ENCODE peak calls at places on chromosomes 2 and 18, in four cellular contexts. I is GM13977; K is cardiac fibroblast; J is CD4-positive, alpha-beta T cell. W is an unnamed sample.

GRCh38 chr18:69585696-69586095 is 185.0 kb downstream of the DOK6 start:
- DNase-seq in I (no peak), K (no peak), J (no peak), W (no peak)

GRCh38 chr2:237889811-237890210 is 30.4 kb downstream of the RAMP1 start:
- DNase-seq in I (no peak), K (no peak), J (no peak), W (no peak)

GRCh38 chr2:85541753-85542457 is 2.9 kb downstream of the MAT2A start:
- DNase-seq in I (no peak), K (peak; percentile 36), J (no peak), W (no peak)

GRCh38 chr2:217394510-217395351 is 534.9 kb upstream of the TNP1 start:
- DNase-seq in I (no peak), K (no peak), J (no peak), W (no peak)

GRCh38 chr2:151808258-151809072 is 19.8 kb downstream of the ARL5A start:
- DNase-seq in I (no peak), K (peak; percentile 56), J (no peak), W (no peak)

GRCh38 chr2:145759228-145759940 is 1239.5 kb upstream of the ZEB2 start:
- DNase-seq in I (no peak), K (peak; percentile 28), J (no peak), W (no peak)

GRCh38 chr2:156115338-156115737 is 217.2 kb downstream of the NR4A2 start:
- DNase-seq in I (no peak), K (no peak), J (no peak), W (no peak)

GRCh38 chr2:235580401-235581157 is 86.7 kb downstream of the AGAP1 start:
- DNase-seq in I (no peak), K (no peak), J (no peak), W (no peak)

GRCh38 chr2:128448331-128449225 is 129.9 kb upstream of the HS6ST1 start:
- DNase-seq in I (no peak), K (no peak), J (no peak), W (no peak)

DNA sequence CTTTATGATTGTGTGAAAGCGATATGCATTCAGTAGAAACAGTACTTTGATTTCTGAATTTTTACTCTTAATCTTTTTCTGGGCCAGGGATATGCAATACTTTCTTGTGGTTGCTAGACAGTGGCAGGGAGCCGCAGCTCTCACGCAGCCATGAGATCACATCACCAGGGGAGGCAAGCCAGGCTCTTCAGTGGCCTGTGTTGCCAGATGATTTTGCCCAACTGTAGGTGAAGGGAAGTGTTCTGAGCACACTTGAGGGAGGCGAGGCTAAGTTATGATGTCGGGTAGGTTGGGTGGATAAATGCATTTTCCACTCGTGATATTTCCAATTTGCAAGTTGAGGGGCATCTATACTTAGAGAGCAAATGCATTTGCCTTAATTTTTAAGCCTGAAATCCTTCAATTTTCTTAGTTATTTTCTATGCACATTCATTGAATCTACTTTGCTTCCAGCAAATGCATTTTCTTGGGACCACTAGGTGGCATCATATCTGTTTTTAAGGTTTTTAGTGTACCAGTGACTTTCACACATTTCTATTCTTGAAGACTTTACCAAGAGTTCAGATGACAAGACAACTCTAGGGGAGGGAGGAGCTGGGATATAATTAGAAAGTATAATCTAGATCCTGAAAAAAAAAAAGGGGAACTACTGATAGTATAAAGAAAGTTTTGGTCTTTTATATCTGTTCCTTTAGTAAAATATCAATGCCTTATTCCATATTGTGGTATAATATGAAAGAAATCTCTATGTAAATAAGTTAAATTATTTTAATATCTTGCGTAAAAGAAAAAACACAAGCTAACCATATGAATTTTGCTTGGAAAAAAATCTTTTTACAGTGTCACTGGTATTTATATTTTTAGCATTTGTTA is 643.3 kb downstream of the SOCS6 start:
- DNase-seq in I (peak; percentile 9), K (peak; percentile 68), J (no peak), W (peak; percentile 10)
- TF ChIP-seq CTCF in I (peak; percentile 70), K (peak; percentile 57), J (peak; percentile 65), W (peak; percentile 9)

GRCh38 chr2:50872543-50872942 is 159.4 kb downstream of the NRXN1 start:
- DNase-seq in I (no peak), K (no peak), J (no peak), W (no peak)
- TF ChIP-seq CTCF in I (no peak), K (no peak), J (no peak), W (no peak)

DNA sequence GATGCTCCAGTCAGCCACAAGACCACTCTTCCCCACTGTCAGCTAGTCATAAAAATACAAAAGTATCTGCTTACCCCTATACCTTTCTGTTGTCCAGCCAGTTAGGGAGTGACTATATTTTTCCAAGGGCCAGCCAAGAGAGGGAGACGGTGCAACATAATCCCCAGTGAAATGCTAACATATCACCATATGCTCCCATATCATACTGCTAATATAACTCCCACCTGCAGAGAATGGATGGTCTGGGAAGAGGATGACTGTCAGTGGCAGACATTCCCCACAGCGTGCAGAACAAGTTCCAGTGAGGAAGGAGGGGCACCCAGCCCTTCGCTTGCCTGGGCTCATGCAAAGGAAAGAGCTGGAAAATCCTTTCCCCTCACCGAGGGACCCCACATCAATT is 135.7 kb downstream of the GALNT14 start:
- DNase-seq in I (no peak), K (no peak), J (no peak), W (no peak)
- TF ChIP-seq CTCF in I (no peak), K (no peak), J (no peak), W (no peak)

GRCh38 chr18:34764451-34764850 is 54.4 kb downstream of the DTNA start:
- DNase-seq in I (no peak), K (no peak), J (no peak), W (no peak)
- TF ChIP-seq CTCF in I (no peak), K (no peak), J (no peak), W (no peak)

W was measured in GM20000.